ENCODE peak calls at places on chromosomes 7 and 10, in four cellular contexts. X, K, L and N are unnamed samples.
A peak's percentile ranks its signal among the peaks of the same experiment; 100 is the strongest.

GRCh38 chr7:128961030-128961659 is 23.4 kb downstream of the IRF5 start:
- DNase-seq in X (no peak), K (no peak), L (no peak), N (no peak)

GRCh38 chr7:50362142-50362541 is 57.6 kb downstream of the IKZF1 start:
- DNase-seq in X (no peak), K (no peak), L (no peak), N (no peak)

GRCh38 chr7:135211179-135211945 is at the start of gene WDR91:
- DNase-seq in X (peak; percentile 81), K (peak; percentile 98), L (peak; percentile 100), N (peak; percentile 98)

GRCh38 chr7:7292085-7292484 is 109.7 kb downstream of the C1GALT1 start:
- DNase-seq in X (no peak), K (no peak), L (no peak), N (no peak)

GRCh38 chr10:69438531-69439349 is 12.5 kb upstream of the TSPAN15 start:
- DNase-seq in X (no peak), K (no peak), L (no peak), N (no peak)

GRCh38 chr10:104322416-104322782 is 15.9 kb downstream of the ITPRIP start:
- DNase-seq in X (no peak), K (no peak), L (no peak), N (no peak)

GRCh38 chr10:122295423-122295947 is 24.4 kb downstream of the BTBD16 start:
- DNase-seq in X (no peak), K (no peak), L (no peak), N (no peak)

GRCh38 chr10:51510231-51510630 is 189.2 kb downstream of the CSTF2T start:
- DNase-seq in X (no peak), K (no peak), L (no peak), N (no peak)

GRCh38 chr10:67790534-67791408 is 47.2 kb downstream of the DNAJC12 start:
- DNase-seq in X (no peak), K (no peak), L (peak; percentile 16), N (no peak)

GRCh38 chr10:122445904-122446303 is 8.5 kb upstream of the ARMS2 start:
- DNase-seq in X (no peak), K (no peak), L (no peak), N (no peak)

GRCh38 chr7:75737856-75738603 is 711 bp downstream of the HIP1 start:
- DNase-seq in X (no peak), K (no peak), L (peak; percentile 22), N (no peak)

GRCh38 chr7:67422601-67423000 is 426.0 kb downstream of the TYW1 start:
- DNase-seq in X (no peak), K (no peak), L (no peak), N (no peak)

GRCh38 chr7:106018566-106019338 is 55.7 kb downstream of the CDHR3 start:
- DNase-seq in X (no peak), K (no peak), L (peak; percentile 88), N (no peak)
- TF ChIP-seq TAF1 in X (no peak), K (no peak), L (no peak), N (no peak)

GRCh38 chr10:17201165-17202013 is at the start of gene TRDMT1:
- DNase-seq in X (no peak), K (peak; percentile 47), L (peak; percentile 89), N (peak; percentile 53)
- TF ChIP-seq POLR2A in X (peak; percentile 87), K (peak; percentile 51), L (peak; percentile 83), N (peak; percentile 83)

GRCh38 chr7:22853138-22853537 is 30.5 kb upstream of the TOMM7 start:
- DNase-seq in X (no peak), K (no peak), L (no peak), N (no peak)

GRCh38 chr7:22855049-22855392 is 32.4 kb upstream of the TOMM7 start:
- DNase-seq in X (no peak), K (no peak), L (no peak), N (no peak)

GRCh38 chr7:22851140-22851539 is 28.5 kb upstream of the TOMM7 start:
- DNase-seq in X (no peak), K (no peak), L (no peak), N (no peak)

GRCh38 chr7:22854158-22855048 is 31.8 kb upstream of the TOMM7 start:
- DNase-seq in X (peak; percentile 63), K (peak; percentile 86), L (peak; percentile 96), N (peak; percentile 90)

GRCh38 chr7:22853674-22854157 is 31.1 kb upstream of the TOMM7 start:
- DNase-seq in X (no peak), K (no peak), L (no peak), N (no peak)
- TF ChIP-seq TAF1 in X (no peak), K (no peak), L (no peak), N (no peak)

GRCh38 chr7:10950494-10950893 is 23.2 kb upstream of the PHF14 start:
- DNase-seq in X (no peak), K (no peak), L (no peak), N (no peak)
- TF ChIP-seq POLR2A in X (no peak), K (no peak), L (no peak), N (no peak)

GRCh38 chr7:1883834-1884582 is 213.9 kb downstream of the ELFN1 start:
- DNase-seq in X (no peak), K (no peak), L (peak; percentile 49), N (no peak)

GRCh38 chr7:1883031-1883761 is 213.1 kb downstream of the ELFN1 start:
- DNase-seq in X (no peak), K (no peak), L (peak; percentile 82), N (no peak)

GRCh38 chr7:1881946-1882345 is 211.9 kb downstream of the ELFN1 start:
- DNase-seq in X (no peak), K (no peak), L (no peak), N (no peak)

GRCh38 chr7:1884583-1885350 is 214.7 kb downstream of the ELFN1 start:
- DNase-seq in X (no peak), K (no peak), L (no peak), N (no peak)

GRCh38 chr7:1882451-1882850 is 212.4 kb downstream of the ELFN1 start:
- DNase-seq in X (no peak), K (no peak), L (peak; percentile 54), N (no peak)
- TF ChIP-seq TAF1 in X (no peak), K (no peak), L (no peak), N (no peak)

GRCh38 chr10:79244068-79244442 is 103.2 kb upstream of the PPIF start:
- DNase-seq in X (no peak), K (no peak), L (no peak), N (peak; percentile 34)

GRCh38 chr10:79241629-79241989 is 105.7 kb upstream of the PPIF start:
- DNase-seq in X (no peak), K (no peak), L (no peak), N (no peak)

GRCh38 chr10:79243211-79244067 is 103.8 kb upstream of the PPIF start:
- DNase-seq in X (no peak), K (peak; percentile 79), L (no peak), N (peak; percentile 79)

GRCh38 chr10:79242620-79243152 is 104.6 kb upstream of the PPIF start:
- DNase-seq in X (no peak), K (peak; percentile 78), L (no peak), N (peak; percentile 63)

DNA sequence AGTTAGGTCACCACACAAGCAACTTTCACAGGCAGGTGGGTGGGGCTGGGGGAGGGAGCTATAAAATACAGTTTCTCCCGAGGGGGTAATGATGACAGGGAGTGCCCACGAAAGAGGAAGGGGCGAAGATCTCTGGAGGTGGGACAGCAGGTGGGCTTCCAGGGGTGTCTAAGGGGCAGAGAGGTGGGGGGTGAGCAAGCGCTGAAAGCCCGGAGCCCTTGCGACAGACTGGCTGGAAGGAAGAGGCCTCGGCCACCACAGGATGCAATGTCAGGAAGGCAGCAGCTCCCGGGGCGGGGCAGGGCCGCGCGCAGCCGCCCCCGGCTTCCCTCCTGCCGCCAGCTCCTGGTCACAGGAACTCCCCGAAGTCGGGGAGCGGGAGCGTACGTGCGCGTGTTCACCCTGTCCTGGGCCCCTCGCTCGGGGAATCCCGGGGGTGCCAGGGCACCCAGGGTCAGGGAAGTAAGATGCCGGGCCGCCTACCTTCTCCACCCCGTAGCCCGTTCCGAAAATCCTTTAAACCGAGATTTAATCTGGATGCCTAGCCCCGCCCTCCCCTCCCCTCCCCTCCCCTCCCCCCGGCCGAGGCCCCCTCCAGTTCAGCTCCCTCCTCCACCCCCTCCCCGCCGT is 105.2 kb upstream of the PPIF start:
- DNase-seq in X (no peak), K (peak; percentile 66), L (no peak), N (peak; percentile 68)
- TF ChIP-seq POLR2A in X (peak; percentile 5), K (no peak), L (no peak), N (no peak)

GRCh38 chr10:71483135-71483534 is 86.4 kb downstream of the CDH23 start:
- DNase-seq in X (no peak), K (no peak), L (no peak), N (no peak)

GRCh38 chr10:71484352-71484751 is 87.6 kb downstream of the CDH23 start:
- DNase-seq in X (no peak), K (no peak), L (no peak), N (no peak)

GRCh38 chr10:71483871-71484270 is 87.2 kb downstream of the CDH23 start:
- DNase-seq in X (no peak), K (no peak), L (no peak), N (no peak)

GRCh38 chr10:71489077-71489476 is 92.4 kb downstream of the CDH23 start:
- DNase-seq in X (no peak), K (no peak), L (no peak), N (no peak)

GRCh38 chr10:71486465-71487114 is 89.9 kb downstream of the CDH23 start:
- DNase-seq in X (no peak), K (no peak), L (peak; percentile 74), N (peak; percentile 36)
- TF ChIP-seq TAF1 in X (no peak), K (no peak), L (no peak), N (no peak)

DNA sequence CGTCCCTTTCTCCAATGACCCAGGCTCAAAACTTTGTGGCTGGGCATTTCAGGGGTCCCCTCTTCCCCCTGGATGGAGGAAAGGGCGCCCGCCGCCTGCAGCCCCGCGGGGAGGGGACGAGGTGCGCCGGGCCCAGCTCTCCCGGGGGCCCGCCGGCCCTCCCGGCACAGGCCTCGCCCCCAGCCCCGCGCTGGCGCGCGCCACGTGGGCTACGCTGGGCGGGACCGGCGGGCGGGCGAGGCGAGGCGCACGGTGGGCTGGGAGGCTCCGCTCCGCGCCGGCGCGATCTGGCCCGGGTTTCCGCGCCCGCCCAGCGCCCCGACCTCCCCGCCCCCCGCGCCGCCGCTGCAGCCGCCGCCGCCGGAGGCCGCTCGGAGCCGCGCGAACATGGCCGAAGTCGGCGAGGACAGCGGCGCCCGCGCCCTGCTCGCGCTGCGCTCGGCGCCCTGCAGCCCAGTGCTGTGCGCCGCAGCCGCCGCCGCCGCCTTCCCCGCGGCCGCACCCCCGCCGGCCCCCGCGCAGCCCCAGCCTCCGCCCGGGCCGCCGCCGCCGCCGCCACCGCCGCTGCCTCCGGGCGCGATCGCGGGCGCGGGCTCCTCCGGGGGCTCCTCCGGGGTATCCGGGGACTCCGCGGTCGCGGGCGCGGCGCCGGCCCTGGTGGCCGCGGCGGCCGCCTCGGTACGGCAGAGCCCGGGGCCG is at the start of gene FOXK1:
- DNase-seq in X (no peak), K (peak; percentile 84), L (peak; percentile 88), N (peak; percentile 77)
- TF ChIP-seq POLR2A in X (peak; percentile 71), K (peak; percentile 56), L (no peak), N (peak; percentile 63)

GRCh38 chr10:90866050-90866598 is 5.7 kb upstream of the RPP30 start:
- DNase-seq in X (no peak), K (no peak), L (no peak), N (no peak)

GRCh38 chr10:90859321-90859751 is 1.5 kb upstream of the HTR7 start:
- DNase-seq in X (no peak), K (no peak), L (no peak), N (no peak)

GRCh38 chr10:90865400-90865799 is 6.4 kb upstream of the RPP30 start:
- DNase-seq in X (no peak), K (no peak), L (peak; percentile 25), N (no peak)

GRCh38 chr10:90860790-90861189 is 3.0 kb upstream of the HTR7 start:
- DNase-seq in X (no peak), K (no peak), L (no peak), N (no peak)

GRCh38 chr10:90862908-90863514 is 5.2 kb upstream of the HTR7 start:
- DNase-seq in X (no peak), K (no peak), L (peak; percentile 22), N (no peak)
- TF ChIP-seq TAF1 in X (no peak), K (no peak), L (no peak), N (no peak)